ENCODE peak calls at places on chromosomes 4 and X, in ten cellular contexts. G, X, E, O, T, N, Z, A, F and P are unnamed samples.

GRCh38 chrX:49199906-49200771 is at the start of gene SYP:
- DNase-seq in X (peak), F (peak), G (peak), Z (peak), N (peak), A (peak), O (peak), E (peak), T (peak), P (peak)

GRCh38 chr4:186932631-186933150 is 209.0 kb upstream of the FAT1 start:
- DNase-seq in A (no peak), F (peak), O (peak), G (no peak), T (no peak), X (no peak), E (no peak), N (no peak), Z (no peak), P (no peak)

GRCh38 chrX:40281341-40282005 is 183.7 kb upstream of the BCOR start:
- DNase-seq in E (no peak), A (no peak), X (no peak), G (no peak), N (no peak), O (no peak), T (no peak), Z (no peak), F (no peak), P (peak)

GRCh38 chrX:14235004-14235403 is 205.3 kb upstream of the GEMIN8 start:
- DNase-seq in N (no peak), E (no peak), A (no peak), X (no peak), F (no peak), O (no peak), T (no peak), G (no peak), Z (no peak), P (no peak)

GRCh38 chr4:145346081-145346480 is 135.6 kb upstream of the SMAD1 start:
- DNase-seq in G (no peak), A (no peak), T (no peak), Z (no peak), E (no peak), N (no peak), O (no peak), F (no peak), X (no peak), P (no peak)

GRCh38 chrX:107747596-107748161 is 27.9 kb downstream of the TSC22D3 start:
- DNase-seq in X (no peak), A (no peak), E (peak), N (no peak), O (peak), F (peak), T (no peak), G (no peak), Z (peak), P (no peak)

GRCh38 chr4:26069218-26069617 is 155.2 kb downstream of the SMIM20 start:
- DNase-seq in O (peak), G (peak), Z (no peak), T (no peak), A (no peak), F (no peak), E (no peak), N (no peak), X (no peak), P (peak)

GRCh38 chr4:55993994-55994657 is 45.4 kb downstream of the CEP135 start:
- DNase-seq in X (no peak), F (no peak), A (no peak), E (no peak), G (no peak), T (no peak), N (no peak), O (no peak), Z (no peak), P (peak)

GRCh38 chr4:151226004-151226932 is 50.7 kb upstream of the PRSS48 start:
- DNase-seq in G (no peak), O (peak), F (peak), N (no peak), X (no peak), Z (peak), T (no peak), A (no peak), E (peak), P (no peak)

GRCh38 chrX:10633722-10634121 is 13.3 kb upstream of the MID1 start:
- DNase-seq in F (peak), G (no peak), E (no peak), T (no peak), A (no peak), N (no peak), X (no peak), Z (peak), O (peak), P (no peak)

GRCh38 chr4:37549003-37549402 is 137.2 kb downstream of the RELL1 start:
- DNase-seq in A (no peak), T (no peak), F (peak), N (no peak), G (no peak), X (no peak), E (peak), Z (no peak), O (peak), P (no peak)

GRCh38 chrX:119622356-119623232 is 16.4 kb upstream of the NKRF start:
- DNase-seq in G (no peak), A (no peak), Z (no peak), E (no peak), F (peak), X (no peak), N (no peak), O (peak), T (no peak), P (no peak)

GRCh38 chr4:188370781-188371180 is 231.5 kb downstream of the TRIML1 start:
- DNase-seq in E (no peak), T (no peak), X (no peak), A (no peak), Z (no peak), G (no peak), N (no peak), F (no peak), O (no peak), P (no peak)

GRCh38 chr4:175238827-175239517 is 320.8 kb downstream of the ADAM29 start:
- DNase-seq in G (no peak), Z (no peak), X (no peak), N (no peak), A (no peak), T (no peak), E (no peak), F (no peak), O (no peak), P (no peak)

GRCh38 chr4:2829321-2829932 is 14.2 kb upstream of the ADD1 start:
- DNase-seq in Z (no peak), E (no peak), X (peak), G (no peak), A (peak), F (no peak), O (no peak), N (no peak), T (no peak), P (no peak)

GRCh38 chr4:121679267-121679666 is 17.5 kb downstream of the ANXA5 start:
- DNase-seq in G (no peak), X (no peak), T (no peak), E (no peak), A (no peak), F (no peak), Z (no peak), O (no peak), N (no peak), P (no peak)

GRCh38 chr4:128288689-128289106 is 1.1 kb upstream of the PGRMC2 start:
- DNase-seq in Z (no peak), A (no peak), T (no peak), E (no peak), G (peak), N (peak), F (peak), O (peak), X (no peak), P (peak)

GRCh38 chr4:180091710-180092109 is 2151.5 kb upstream of the TENM3 start:
- DNase-seq in X (no peak), Z (no peak), N (no peak), E (no peak), A (no peak), G (no peak), T (no peak), O (no peak), F (no peak), P (peak)

GRCh38 chrX:10582945-10583344 is 37.4 kb downstream of the MID1 start:
- DNase-seq in A (no peak), X (no peak), N (no peak), O (peak), T (no peak), G (no peak), E (no peak), Z (no peak), F (peak), P (no peak)

GRCh38 chr4:141711211-141711610 is 74.8 kb downstream of the IL15 start:
- DNase-seq in O (peak), N (no peak), E (no peak), T (no peak), G (no peak), F (peak), X (no peak), A (no peak), Z (no peak), P (peak)

GRCh38 chr4:44806076-44806475 is 79.7 kb upstream of the GNPDA2 start:
- DNase-seq in G (no peak), X (no peak), A (no peak), O (no peak), T (no peak), F (no peak), N (no peak), Z (no peak), E (no peak), P (no peak)

GRCh38 chr4:162461952-162462351 is 298.2 kb upstream of the FSTL5 start:
- DNase-seq in F (no peak), T (no peak), A (no peak), X (no peak), Z (no peak), O (no peak), E (no peak), G (no peak), N (no peak), P (no peak)

GRCh38 chr4:29326816-29327215 is 1393.4 kb upstream of the PCDH7 start:
- DNase-seq in O (no peak), E (no peak), Z (no peak), N (no peak), G (no peak), A (no peak), T (no peak), X (no peak), F (no peak), P (no peak)

GRCh38 chr4:179415016-179415841 is 1973.0 kb upstream of the AGA start:
- DNase-seq in Z (no peak), N (no peak), X (no peak), E (peak), F (no peak), G (no peak), O (no peak), A (no peak), T (no peak), P (no peak)

GRCh38 chr4:78656968-78657445 is 105.4 kb downstream of the ANXA3 start:
- DNase-seq in N (no peak), O (no peak), X (no peak), F (peak), G (peak), Z (no peak), T (no peak), E (no peak), A (no peak), P (peak)

GRCh38 chr4:42671431-42672194 is 14.7 kb upstream of the ATP8A1 start:
- DNase-seq in Z (no peak), A (no peak), T (no peak), X (no peak), G (peak), F (no peak), O (no peak), N (peak), E (no peak), P (peak)